ENCODE peak calls at places on chromosome X, in seven cellular contexts. Q, D, H, J, A, B and T are unnamed samples.

GRCh38 chrX:51144828-51145442 is 187.7 kb upstream of the NUDT10 start:
- DNase-seq in H (peak), D (peak), B (no peak), A (peak), J (no peak), Q (peak), T (peak)

GRCh38 chrX:13219990-13220764 is 99.7 kb downstream of the ATXN3L start:
- DNase-seq in H (no peak), A (no peak), B (no peak), J (no peak), D (peak), Q (no peak), T (no peak)

GRCh38 chrX:135741192-135741715 is 26.7 kb downstream of the CT45A3 start:
- DNase-seq in B (no peak), D (no peak), A (peak), H (no peak), Q (no peak), J (no peak), T (no peak)

GRCh38 chrX:70174754-70175153 is 2.5 kb upstream of the DGAT2L6 start:
- DNase-seq in B (no peak), H (no peak), J (no peak), D (no peak), A (no peak), Q (peak), T (peak)

GRCh38 chrX:11460347-11460746 is 167.1 kb downstream of the AMELX start:
- DNase-seq in B (no peak), H (no peak), J (no peak), D (no peak), A (peak), Q (no peak), T (peak)

GRCh38 chrX:37367946-37368345 is 18.8 kb downstream of the PRRG1 start:
- DNase-seq in H (no peak), A (no peak), Q (no peak), B (no peak), D (no peak), J (no peak), T (no peak)

GRCh38 chrX:112636288-112636687 is 43.5 kb downstream of the LHFPL1 start:
- DNase-seq in B (no peak), J (no peak), D (peak), H (peak), Q (no peak), A (no peak), T (no peak)

GRCh38 chrX:131821945-131822622 is 201.0 kb upstream of the STK26 start:
- DNase-seq in Q (no peak), A (no peak), H (peak), B (no peak), J (no peak), D (no peak), T (no peak)

GRCh38 chrX:29992083-29992482 is 223.3 kb upstream of the MAGEB2 start:
- DNase-seq in D (no peak), J (no peak), Q (no peak), B (no peak), H (no peak), A (no peak), T (no peak)

GRCh38 chrX:43753637-43754036 is 97.5 kb downstream of the MAOA start:
- DNase-seq in A (no peak), B (no peak), Q (no peak), H (peak), J (no peak), D (peak), T (no peak)